ENCODE peak calls at places on chromosome 9, in nine cellular contexts. E, U, P, F, R, Y, N, T and M are unnamed samples.

GRCh38 chr9:33029106-33029788 is 4.2 kb downstream of the DNAJA1 start:
- DNase-seq in F (no peak), U (no peak), T (no peak), P (no peak), E (peak), Y (no peak), N (peak), R (no peak), M (no peak)

GRCh38 chr9:84331119-84331791 is 9.3 kb downstream of the SLC28A3 start:
- DNase-seq in U (peak), T (no peak), E (peak), N (no peak), F (no peak), Y (peak), R (no peak), P (no peak), M (no peak)

GRCh38 chr9:89541798-89542197 is 43.9 kb upstream of the SEMA4D start:
- DNase-seq in T (no peak), R (no peak), F (no peak), U (no peak), N (no peak), Y (no peak), P (no peak), E (no peak), M (no peak)

GRCh38 chr9:27065288-27065687 is 43.7 kb upstream of the TEK start:
- DNase-seq in R (no peak), T (no peak), P (no peak), E (no peak), N (no peak), Y (no peak), F (no peak), U (no peak), M (no peak)

GRCh38 chr9:127611796-127612790 is at the start of gene STXBP1:
- DNase-seq in E (peak), R (peak), P (peak), T (no peak), N (no peak), F (no peak), U (peak), Y (peak), M (peak)

GRCh38 chr9:128214571-128215490 is 11.7 kb downstream of the DNM1 start:
- DNase-seq in N (no peak), R (no peak), Y (no peak), E (peak), F (no peak), U (peak), T (no peak), P (no peak), M (no peak)

GRCh38 chr9:108811944-108812343 is 43.8 kb downstream of the ACTL7B start:
- DNase-seq in P (no peak), E (no peak), U (no peak), Y (no peak), R (no peak), N (no peak), T (no peak), F (no peak), M (no peak)

GRCh38 chr9:12817702-12818101 is 42.9 kb downstream of the LURAP1L start:
- DNase-seq in F (no peak), U (peak), E (no peak), N (no peak), P (no peak), R (no peak), Y (peak), T (no peak), M (no peak)

GRCh38 chr9:91117959-91118651 is 243.6 kb downstream of the AUH start:
- DNase-seq in U (peak), T (peak), P (peak), F (peak), E (peak), N (no peak), R (no peak), Y (no peak), M (no peak)

GRCh38 chr9:98182889-98183599 is 9.4 kb downstream of the CORO2A start:
- DNase-seq in Y (no peak), U (no peak), N (no peak), E (no peak), T (no peak), R (no peak), F (no peak), P (no peak), M (no peak)

GRCh38 chr9:101408374-101409078 is 9.9 kb downstream of the ZNF189 start:
- DNase-seq in T (no peak), Y (no peak), U (no peak), R (no peak), P (no peak), N (no peak), E (no peak), F (no peak), M (no peak)

GRCh38 chr9:10252174-10252573 is 360.6 kb downstream of the PTPRD start:
- DNase-seq in Y (no peak), E (no peak), U (no peak), P (no peak), N (no peak), F (no peak), R (no peak), T (no peak), M (no peak)

GRCh38 chr9:70883056-70883455 is 238.4 kb downstream of the TRPM3 start:
- DNase-seq in Y (no peak), F (peak), R (no peak), P (no peak), T (no peak), N (no peak), U (no peak), E (no peak), M (no peak)

GRCh38 chr9:93967020-93967803 is 12.1 kb upstream of the BARX1 start:
- DNase-seq in N (no peak), P (no peak), U (no peak), R (no peak), E (no peak), Y (no peak), F (no peak), T (no peak), M (peak)

GRCh38 chr9:107784235-107784958 is 294.8 kb upstream of the KLF4 start:
- DNase-seq in E (peak), P (no peak), T (peak), Y (no peak), N (peak), F (peak), R (no peak), U (no peak), M (no peak)

GRCh38 chr9:73183917-73184861 is 32.5 kb downstream of the ANXA1 start:
- DNase-seq in P (no peak), T (no peak), U (no peak), R (no peak), F (no peak), E (peak), N (peak), Y (peak), M (no peak)
- TF ChIP-seq CTCF in P (no peak), T (no peak), U (no peak), R (peak), F (no peak), E (peak), N (peak), Y (no peak), M (peak)

DNA sequence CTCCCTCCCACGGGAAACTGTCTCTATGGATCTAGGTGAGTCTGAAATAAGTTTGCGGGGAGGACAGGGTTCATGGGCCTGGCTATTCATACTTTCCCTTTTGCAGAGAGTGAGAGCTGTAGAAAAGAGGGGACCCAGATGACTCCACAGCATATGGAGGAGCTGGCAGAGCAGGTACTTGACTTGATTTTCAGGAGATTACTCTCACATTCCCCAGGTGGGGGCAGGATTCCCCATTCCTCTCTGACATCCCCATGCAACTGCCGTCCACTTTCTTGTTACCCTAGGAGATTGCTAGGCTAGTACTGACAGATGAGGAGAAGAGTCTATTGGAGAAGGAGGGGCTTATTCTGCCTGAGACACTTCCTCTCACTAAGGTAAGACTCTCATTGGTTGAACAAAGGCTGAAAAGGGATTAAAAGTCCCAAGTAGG is 659 bp downstream of the CREB3 start:
- DNase-seq in E (peak), R (no peak), F (no peak), Y (peak), N (no peak), U (peak), T (peak), P (no peak), M (no peak)
- TF ChIP-seq CTCF in E (no peak), R (no peak), F (no peak), Y (peak), N (no peak), U (no peak), T (peak), P (no peak), M (no peak)

GRCh38 chr9:92846662-92847145 is 31.1 kb downstream of the ZNF484 start:
- DNase-seq in R (no peak), E (no peak), T (no peak), F (no peak), Y (no peak), N (no peak), P (no peak), U (no peak), M (no peak)

GRCh38 chr9:92850898-92851297 is 26.9 kb downstream of the ZNF484 start:
- DNase-seq in R (no peak), T (no peak), Y (no peak), E (no peak), P (no peak), U (no peak), N (no peak), F (no peak), M (no peak)
- TF ChIP-seq CTCF in R (no peak), T (no peak), Y (no peak), E (no peak), P (no peak), U (no peak), N (no peak), F (no peak), M (no peak)

DNA sequence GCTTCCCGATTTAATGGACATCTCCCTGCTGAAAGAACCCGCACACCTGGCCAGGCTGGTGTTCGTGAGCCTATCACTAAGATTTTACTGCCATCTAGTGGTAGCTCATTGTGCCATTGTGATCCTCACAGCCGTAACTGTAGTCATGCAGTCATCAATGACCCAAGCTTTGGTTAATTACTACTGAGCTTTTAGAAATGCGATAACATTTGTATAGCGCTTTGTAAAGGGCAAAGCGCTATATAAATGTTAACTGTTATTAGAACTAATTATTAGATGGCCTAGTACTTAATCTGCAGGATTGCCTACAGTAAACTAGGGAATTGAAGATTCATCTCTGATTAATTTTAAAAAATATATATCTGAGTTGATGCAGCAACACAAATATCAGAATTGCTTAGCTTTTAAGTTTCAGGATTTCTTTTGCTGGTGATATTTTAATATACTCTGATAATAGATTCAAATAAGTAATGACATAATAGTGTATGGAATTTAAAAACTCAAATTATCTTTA is 90.2 kb downstream of the HACD4 start:
- DNase-seq in Y (peak), U (peak), F (peak), N (peak), E (peak), T (no peak), R (peak), P (no peak), M (no peak)
- TF ChIP-seq CTCF in Y (peak), U (peak), F (peak), N (peak), E (peak), T (peak), R (peak), P (no peak), M (peak)

GRCh38 chr9:136793063-136793946 is 2.2 kb downstream of the TMEM141 start:
- DNase-seq in E (no peak), T (no peak), P (no peak), N (no peak), U (no peak), R (no peak), Y (peak), F (no peak), M (no peak)

GRCh38 chr9:136789523-136789937 is 1.6 kb upstream of the TMEM141 start:
- DNase-seq in Y (no peak), F (no peak), R (no peak), E (no peak), U (no peak), T (no peak), P (no peak), N (no peak), M (no peak)

GRCh38 chr9:136792321-136793062 is 1.3 kb downstream of the TMEM141 start:
- DNase-seq in E (no peak), R (no peak), P (no peak), F (no peak), N (no peak), T (no peak), Y (no peak), U (no peak), M (no peak)

GRCh38 chr9:136790640-136791465 is at the start of gene TMEM141:
- DNase-seq in Y (peak), N (peak), P (peak), U (peak), R (peak), T (peak), E (peak), F (peak), M (peak)

DNA sequence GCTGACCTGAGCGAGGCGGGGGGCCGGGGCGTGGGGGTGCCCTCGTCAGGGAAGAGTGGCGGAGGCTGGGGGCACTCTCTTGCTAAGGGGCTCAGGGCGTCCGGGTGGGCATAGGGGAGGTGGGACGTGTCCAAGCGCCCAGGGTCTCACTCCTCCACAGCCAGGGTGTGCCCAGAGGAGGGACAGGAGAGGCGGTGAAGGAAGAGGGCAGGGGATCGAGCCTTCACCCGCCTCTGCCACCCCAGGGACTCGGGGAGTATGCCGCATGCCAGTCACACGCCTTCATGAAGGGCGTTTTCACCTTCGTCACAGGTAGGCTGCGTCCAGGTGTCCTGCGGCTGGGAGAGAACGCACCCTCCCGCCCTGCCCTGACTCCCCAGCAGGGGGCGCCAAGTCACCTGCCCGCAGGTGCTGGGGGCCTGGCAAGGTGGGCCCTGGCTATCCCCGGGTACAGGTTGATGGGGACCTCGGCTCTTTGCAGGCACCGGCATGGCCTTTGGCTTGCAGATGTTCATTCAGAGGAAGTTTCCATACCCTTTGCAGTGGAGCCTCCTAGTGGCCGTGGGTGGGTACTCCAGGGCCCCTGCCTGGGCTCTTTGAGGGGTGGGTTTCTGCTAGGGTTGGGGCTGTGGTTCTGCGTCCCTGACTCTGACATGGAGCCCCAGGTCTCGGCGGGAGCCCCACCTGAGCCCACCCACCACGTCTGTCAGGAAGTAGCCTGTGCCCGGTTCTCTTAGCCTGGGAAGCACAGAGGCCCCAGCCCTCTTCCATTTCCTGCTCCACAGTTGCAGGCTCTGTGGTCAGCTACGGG is 527 bp downstream of the TMEM141 start:
- DNase-seq in Y (peak), U (peak), F (no peak), T (no peak), P (no peak), N (no peak), R (peak), E (no peak), M (peak)
- TF ChIP-seq CTCF in Y (peak), U (peak), F (peak), T (peak), P (peak), N (peak), R (peak), E (peak), M (peak)

DNA sequence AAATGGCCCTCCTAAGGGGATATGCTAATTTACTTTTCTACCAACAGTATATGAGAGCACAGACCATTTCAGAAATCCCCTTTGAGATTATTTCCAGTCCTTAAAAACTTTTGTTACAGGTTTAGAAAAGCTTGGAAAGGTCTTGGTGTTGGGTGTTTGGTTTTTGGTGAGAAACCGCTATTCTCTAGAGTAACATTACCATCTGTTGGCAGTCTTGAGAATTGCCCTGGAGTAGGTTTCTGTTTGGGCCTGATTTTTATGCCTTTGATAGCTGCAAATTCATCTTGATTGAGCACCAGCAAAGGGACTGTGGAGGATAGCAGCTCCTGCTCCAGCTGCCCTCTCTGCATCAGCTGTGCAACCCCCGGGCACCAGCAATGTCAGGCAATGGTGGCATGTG is 8.0 kb downstream of the NUDT2 start:
- DNase-seq in E (peak), R (no peak), F (no peak), U (no peak), Y (no peak), T (no peak), P (no peak), N (no peak), M (no peak)
- TF ChIP-seq CTCF in E (peak), R (no peak), F (no peak), U (no peak), Y (no peak), T (peak), P (no peak), N (peak), M (peak)

DNA sequence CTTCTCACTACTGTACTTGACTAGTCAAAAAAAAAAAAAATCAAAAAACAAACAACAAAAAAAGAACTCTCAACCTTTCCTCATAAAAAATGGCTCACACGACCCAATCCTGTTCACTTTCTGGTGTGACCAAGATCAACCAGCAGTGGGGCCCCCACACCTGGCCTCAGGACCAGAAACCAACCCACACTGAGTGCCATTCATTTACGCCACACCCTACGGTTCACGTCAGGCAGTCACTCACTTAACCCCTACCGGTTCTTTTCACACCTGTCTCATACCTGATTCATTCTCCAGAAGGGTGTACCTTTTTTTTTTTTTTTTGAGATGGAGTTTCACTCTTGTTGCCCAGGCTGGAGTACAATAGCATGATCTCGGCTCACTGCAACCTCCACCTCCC is 5.7 kb downstream of the SUSD1 start:
- DNase-seq in U (peak), N (no peak), R (no peak), E (no peak), P (no peak), T (no peak), F (no peak), Y (peak), M (no peak)
- TF ChIP-seq CTCF in U (no peak), N (no peak), R (no peak), E (no peak), P (no peak), T (no peak), F (no peak), Y (no peak), M (no peak)

DNA sequence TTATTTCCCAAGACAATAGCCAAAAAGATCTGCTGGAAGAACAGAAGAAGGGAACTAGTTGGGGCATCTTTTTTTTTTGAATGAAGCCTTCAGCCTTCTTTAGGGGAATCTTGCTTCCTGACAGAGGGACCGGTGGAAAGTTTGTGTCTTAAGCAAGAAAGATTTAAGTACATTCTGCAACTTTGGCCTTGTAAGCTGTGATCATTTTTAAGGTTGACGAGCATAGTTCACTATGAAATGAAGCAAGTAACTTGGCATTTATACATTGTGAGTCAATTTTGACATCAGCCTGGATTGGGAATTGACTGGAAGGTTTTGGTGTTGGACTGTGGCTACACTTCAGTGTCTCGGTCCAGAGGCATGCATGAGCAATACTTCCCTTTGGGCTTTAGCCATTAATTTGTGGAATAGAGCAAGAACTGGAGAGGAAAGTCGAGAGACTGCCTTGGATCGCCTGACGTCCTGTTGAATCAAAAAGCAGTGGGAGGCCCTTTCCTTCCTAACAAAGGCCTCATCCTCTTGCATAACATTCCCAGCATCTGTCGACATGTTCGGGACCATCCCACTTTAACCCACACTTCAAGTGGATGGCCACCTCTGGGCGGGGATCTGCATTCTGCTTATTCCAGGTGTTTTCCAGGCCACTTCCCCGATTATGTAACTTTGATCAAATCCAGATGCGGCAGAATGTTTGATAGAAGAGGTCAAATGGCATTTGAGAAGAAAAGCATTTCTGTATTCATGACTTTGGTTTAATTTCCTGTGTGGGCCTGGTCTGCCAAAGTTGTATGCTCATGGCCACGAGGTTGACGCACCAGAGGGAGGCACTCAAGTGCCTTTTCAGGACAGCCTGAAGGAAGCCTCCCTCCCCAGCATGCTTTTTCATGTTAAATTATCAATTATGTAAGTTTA is 12.5 kb downstream of the ABL1 start:
- DNase-seq in F (peak), N (peak), Y (peak), E (peak), R (no peak), U (no peak), P (peak), T (peak), M (no peak)
- TF ChIP-seq CTCF in F (peak), N (peak), Y (no peak), E (peak), R (no peak), U (no peak), P (no peak), T (peak), M (peak)